ENCODE peak calls at places on chromosomes 4 and X, in six cellular contexts. X is CD4-positive, alpha-beta memory T cell; E is activated T-cell treated with anti-CD3 and anti-CD28 coated beads for 24 hours; T is NCI-H510A treated with DMSO at 0.1 percent for 48 hours; H is AG10803; B is SW480. C is an unnamed sample.
A peak's percentile ranks its signal among the peaks of the same experiment; 100 is the strongest.

GRCh38 chr4:80731436-80731835 is 299.1 kb upstream of the BMP3 start:
- DNase-seq in X (no peak), E (no peak), T (no peak), H (no peak), B (no peak), C (no peak)

GRCh38 chrX:149939271-149940014 is 1.2 kb upstream of the EOLA2 start:
- DNase-seq in X (peak; percentile 91), E (peak; percentile 82), T (peak; percentile 55), H (peak; percentile 91), B (peak; percentile 88), C (peak; percentile 89)

GRCh38 chr4:76571274-76571673 is 136.2 kb downstream of the SHROOM3 start:
- DNase-seq in X (no peak), E (no peak), T (peak; percentile 69), H (no peak), B (no peak), C (peak; percentile 73)

GRCh38 chr4:47510506-47511143 is 25.6 kb downstream of the ATP10D start:
- DNase-seq in X (no peak), E (no peak), T (no peak), H (peak; percentile 55), B (no peak), C (no peak)

GRCh38 chr4:138409670-138410069 is 167.5 kb upstream of the SLC7A11 start:
- DNase-seq in X (no peak), E (no peak), T (no peak), H (no peak), B (no peak), C (no peak)

GRCh38 chr4:48262926-48263325 is 6.7 kb downstream of the TEC start:
- DNase-seq in X (no peak), E (no peak), T (no peak), H (peak; percentile 13), B (no peak), C (no peak)

GRCh38 chr4:165418116-165418515 is 39.3 kb downstream of the CPE start:
- DNase-seq in X (no peak), E (no peak), T (no peak), H (no peak), B (no peak), C (no peak)

GRCh38 chr4:25827897-25828296 is 34.9 kb downstream of the SEL1L3 start:
- DNase-seq in X (no peak), E (no peak), T (no peak), H (no peak), B (no peak), C (no peak)

GRCh38 chrX:130552444-130553073 is 150.8 kb downstream of the RBMX2 start:
- DNase-seq in X (no peak), E (no peak), T (no peak), H (no peak), B (no peak), C (no peak)

GRCh38 chr4:149987330-149987751 is 90.9 kb upstream of the DCLK2 start:
- DNase-seq in X (no peak), E (no peak), T (no peak), H (peak; percentile 54), B (no peak), C (no peak)

GRCh38 chr4:24472514-24473308 is 111.6 kb downstream of the DHX15 start:
- DNase-seq in X (peak; percentile 70), E (peak; percentile 22), T (peak; percentile 17), H (peak; percentile 69), B (peak; percentile 77), C (no peak)

GRCh38 chrX:104193485-104193884 is 27.2 kb downstream of the FAM199X start:
- DNase-seq in X (no peak), E (no peak), T (no peak), H (no peak), B (no peak), C (no peak)

C was measured in DMS153.